ENCODE peak calls at places on chromosomes 2 and 18, in six cellular contexts. V is activated CD4-positive, CD25-positive, alpha-beta regulatory T cell treated with anti-CD3 and anti-CD28 coated beads, Interleukin-2, amount 50 U/mL, for 24 hours; A is activated CD8-positive, alpha-beta memory T cell treated with anti-CD3 and anti-CD28 coated beads, Interleukin-2, amount 10 ng/mL, durations not matched to agents 7 days and 5 days; T is stimulated activated naive CD8-positive, alpha-beta T cell treated with anti-CD3 and anti-CD28 coated beads, Interleukin-15, Interleukin-2, amounts not matched to agents 100 U/mL and 50 U/mL, for 24 hours; H is left ventricle myocardium superior; B is activated T-cell treated with anti-CD3 and anti-CD28 coated beads, Interleukin-2, amount 50 U/mL, for 72 hours. K is an unnamed sample.

GRCh38 chr2:219220652-219221402 is 2.1 kb upstream of the ABCB6 start:
- ATAC-seq in V (no peak), A (no peak), T (no peak), H (no peak), B (no peak), K (no peak)

GRCh38 chr2:20625920-20626697 is 24.8 kb downstream of the HS1BP3 start:
- ATAC-seq in V (no peak), A (no peak), T (no peak), H (peak; percentile 55), B (no peak), K (no peak)

GRCh38 chr2:132593171-132593570 is 76.8 kb downstream of the LYPD1 start:
- ATAC-seq in V (no peak), A (no peak), T (no peak), H (no peak), B (no peak), K (no peak)

GRCh38 chr2:8298783-8299182 is 383.1 kb upstream of the ID2 start:
- ATAC-seq in V (no peak), A (no peak), T (no peak), H (peak; percentile 59), B (no peak), K (peak; percentile 28)

GRCh38 chr18:7914834-7915670 is 347.9 kb downstream of the PTPRM start:
- ATAC-seq in V (no peak), A (no peak), T (no peak), H (no peak), B (no peak), K (no peak)

GRCh38 chr2:172330060-172330671 is 97.2 kb upstream of the ITGA6 start:
- ATAC-seq in V (no peak), A (no peak), T (no peak), H (peak; percentile 39), B (no peak), K (peak; percentile 12)

GRCh38 chr2:32756074-32756727 is 128.4 kb downstream of the TTC27 start:
- ATAC-seq in V (no peak), A (peak; percentile 67), T (no peak), H (no peak), B (no peak), K (no peak)

GRCh38 chr2:45643095-45643494 is 8.4 kb upstream of the PRKCE start:
- ATAC-seq in V (peak; percentile 12), A (peak; percentile 31), T (no peak), H (peak; percentile 20), B (peak; percentile 21), K (no peak)

GRCh38 chr18:13412901-13413300 is 194.3 kb downstream of the LDLRAD4 start:
- ATAC-seq in V (no peak), A (no peak), T (no peak), H (peak; percentile 28), B (no peak), K (no peak)

GRCh38 chr2:231296401-231296800 is 98.0 kb downstream of the ARMC9 start:
- ATAC-seq in V (no peak), A (no peak), T (no peak), H (no peak), B (no peak), K (no peak)

GRCh38 chr2:189608160-189608559 is 27.6 kb upstream of the SLC40A1 start:
- ATAC-seq in V (no peak), A (no peak), T (no peak), H (no peak), B (no peak), K (no peak)

GRCh38 chr2:191171708-191172355 is 21.0 kb upstream of the STAT4 start:
- ATAC-seq in V (peak; percentile 18), A (no peak), T (peak; percentile 49), H (peak; percentile 44), B (peak; percentile 41), K (peak; percentile 71)

GRCh38 chr18:49249523-49249922 is 210.9 kb downstream of the DYM start:
- ATAC-seq in V (peak; percentile 30), A (peak; percentile 39), T (peak; percentile 40), H (peak; percentile 53), B (peak; percentile 59), K (peak; percentile 96)